ENCODE peak calls at places on chromosome 7, in seven cellular contexts. C, L, T, A, Z, M and R are unnamed samples.

GRCh38 chr7:124780056-124780455 is 14.5 kb upstream of the GPR37 start:
- DNase-seq in L (no peak), A (no peak), T (no peak), C (no peak), Z (no peak), M (no peak), R (no peak)

GRCh38 chr7:156751319-156751718 is 110.7 kb downstream of the RNF32 start:
- DNase-seq in L (no peak), T (no peak), M (peak), A (no peak), C (peak), Z (no peak), R (peak)

GRCh38 chr7:41574377-41574776 is 128.5 kb downstream of the INHBA start:
- DNase-seq in M (peak), T (no peak), C (peak), L (no peak), Z (no peak), A (no peak), R (no peak)

GRCh38 chr7:2120841-2121830 is 111.6 kb downstream of the MAD1L1 start:
- DNase-seq in M (no peak), T (no peak), L (peak), C (no peak), A (no peak), Z (no peak), R (no peak)

GRCh38 chr7:158828343-158829020 is 827 bp downstream of the ESYT2 start:
- DNase-seq in M (peak), A (peak), T (peak), Z (no peak), L (no peak), C (no peak), R (peak)

GRCh38 chr7:22052221-22052639 is 106.5 kb upstream of the CDCA7L start:
- DNase-seq in T (no peak), A (no peak), M (no peak), C (peak), L (no peak), Z (no peak), R (no peak)

GRCh38 chr7:130329466-130329865 is 15.2 kb upstream of the CPA5 start:
- DNase-seq in C (no peak), Z (peak), A (no peak), T (peak), M (no peak), L (no peak), R (no peak)

GRCh38 chr7:100465702-100466311 is 1.7 kb upstream of the SPACDR start:
- DNase-seq in A (no peak), L (peak), C (peak), Z (peak), M (peak), T (peak), R (peak)

GRCh38 chr7:52017802-52018679 is 701.4 kb upstream of the COBL start:
- DNase-seq in Z (peak), T (no peak), C (no peak), L (peak), A (no peak), M (peak), R (peak)

GRCh38 chr7:158028971-158029370 is 558.7 kb downstream of the PTPRN2 start:
- DNase-seq in Z (no peak), A (peak), T (no peak), M (no peak), C (no peak), L (no peak), R (no peak)

GRCh38 chr7:137245890-137246289 is 97.6 kb downstream of the PTN start:
- DNase-seq in C (no peak), M (peak), T (no peak), A (no peak), L (no peak), Z (no peak), R (no peak)

GRCh38 chr7:73622909-73623797 is 1.2 kb downstream of the MLXIPL start:
- DNase-seq in M (no peak), Z (no peak), T (no peak), A (peak), L (peak), C (no peak), R (peak)

GRCh38 chr7:44377681-44378421 is 52.5 kb upstream of the CAMK2B start:
- DNase-seq in T (no peak), L (no peak), C (no peak), M (no peak), Z (no peak), A (peak), R (no peak)

GRCh38 chr7:112132123-112132694 is 74.0 kb downstream of the DOCK4 start:
- DNase-seq in M (no peak), A (no peak), L (no peak), T (peak), Z (no peak), C (peak), R (no peak)

GRCh38 chr7:149459540-149460433 is 1.1 kb downstream of the ZNF777 start:
- DNase-seq in Z (no peak), A (no peak), T (no peak), M (peak), C (peak), L (no peak), R (no peak)